ENCODE peak calls at places on chromosome 1, in four cellular contexts. Z is SK-N-SH, V is K562, S is GM12878. T is an unnamed sample. For H3K27me3, the result is how much of the 10 kb centered on the place peaks cover.

GRCh38 chr1:202588644-202589189 is 121.5 kb downstream of the SYT2 start:
- DNase-seq in Z (no peak), V (no peak), S (no peak), T (no peak)

GRCh38 chr1:26350701-26351590 is 3.0 kb downstream of the CRYBG2 start:
- DNase-seq in Z (no peak), V (peak), S (no peak), T (peak)

GRCh38 chr1:205907794-205908193 is 35.5 kb downstream of the SLC26A9 start:
- DNase-seq in Z (peak), V (peak), S (no peak), T (peak)

GRCh38 chr1:50531601-50532000 is 108.4 kb upstream of the DMRTA2 start:
- DNase-seq in Z (no peak), V (no peak), S (no peak), T (peak)

GRCh38 chr1:185376840-185377635 is 60.0 kb upstream of the IVNS1ABP start:
- DNase-seq in Z (no peak), V (no peak), S (no peak), T (peak)

GRCh38 chr1:6998267-6998666 is 213.0 kb downstream of the CAMTA1 start:
- DNase-seq in Z (peak), V (no peak), S (no peak), T (no peak)

GRCh38 chr1:28139033-28139712 is 37.3 kb downstream of the PTAFR start:
- DNase-seq in Z (no peak), V (no peak), S (no peak), T (peak)

GRCh38 chr1:8389962-8390535 is 72.1 kb downstream of the SLC45A1 start:
- DNase-seq in Z (no peak), V (no peak), S (no peak), T (no peak)

GRCh38 chr1:72435025-72435424 is 152.7 kb upstream of the NEGR1 start:
- DNase-seq in Z (no peak), V (no peak), S (no peak), T (peak)

GRCh38 chr1:96596226-96596625 is 125.4 kb upstream of the PTBP2 start:
- DNase-seq in Z (peak), V (peak), S (no peak), T (peak)

GRCh38 chr1:59427155-59427554 is 130.3 kb downstream of the FGGY start:
- DNase-seq in Z (no peak), V (peak), S (no peak), T (peak)

GRCh38 chr1:227759345-227760300 is 24.4 kb downstream of the SNAP47 start:
- DNase-seq in Z (no peak), V (no peak), S (no peak), T (peak)

GRCh38 chr1:41811051-41811795 is 107.5 kb downstream of the HIVEP3 start:
- DNase-seq in Z (no peak), V (no peak), S (no peak), T (peak)

GRCh38 chr1:165481820-165482532 is 37.0 kb upstream of the RXRG start:
- DNase-seq in Z (no peak), V (no peak), S (no peak), T (peak)

DNA sequence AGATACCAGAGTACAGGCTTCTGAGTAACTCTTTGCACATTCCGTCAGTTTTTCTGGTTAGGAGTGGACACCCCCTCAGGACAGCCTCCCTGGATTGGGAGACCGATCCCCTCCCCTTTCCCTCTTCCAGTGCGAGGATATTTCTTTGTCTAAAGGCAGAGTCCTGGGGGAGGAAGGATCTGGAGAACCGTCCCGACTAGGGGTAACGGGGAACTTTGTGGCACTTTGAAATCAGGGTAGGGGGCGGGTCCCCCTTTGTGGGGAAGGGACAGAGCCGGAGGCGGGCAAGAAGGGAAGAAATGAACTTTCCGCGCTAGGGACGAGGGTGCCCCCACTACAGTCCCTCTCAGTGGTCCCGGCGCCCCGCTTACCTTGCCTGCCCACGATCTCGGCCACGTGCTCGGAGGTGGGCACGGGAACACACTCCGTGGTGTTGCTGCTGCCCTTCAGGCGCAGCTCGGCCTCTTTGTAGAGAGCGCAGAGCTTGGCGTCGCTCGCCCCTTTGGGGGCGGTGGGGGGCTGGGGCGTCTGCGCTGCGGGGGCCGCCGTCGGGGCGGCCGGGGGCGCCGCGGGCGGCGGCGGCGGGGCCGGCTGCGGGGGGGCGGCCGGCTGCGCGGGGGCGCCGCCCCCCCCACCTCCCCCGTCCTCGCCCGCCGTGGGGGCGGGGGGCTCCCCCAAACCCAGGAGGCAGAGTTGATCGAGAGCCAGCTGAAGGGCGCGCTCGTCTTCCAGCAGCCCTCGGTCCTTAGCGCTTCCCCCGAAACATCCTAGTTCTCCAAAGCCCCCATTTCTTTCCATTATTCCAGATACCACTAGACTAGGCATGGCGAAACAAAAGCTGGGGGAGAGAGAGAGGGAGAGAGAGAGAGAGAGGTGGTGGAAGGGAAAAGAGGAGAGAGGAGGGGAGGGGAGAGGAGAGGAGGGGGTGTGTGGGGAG is 823 bp downstream of the MEX3A start:
- DNase-seq in Z (peak), V (peak), S (no peak), T (peak)
- TF ChIP-seq SMC3 in Z (no peak), V (no peak), S (no peak), T (no peak)

DNA sequence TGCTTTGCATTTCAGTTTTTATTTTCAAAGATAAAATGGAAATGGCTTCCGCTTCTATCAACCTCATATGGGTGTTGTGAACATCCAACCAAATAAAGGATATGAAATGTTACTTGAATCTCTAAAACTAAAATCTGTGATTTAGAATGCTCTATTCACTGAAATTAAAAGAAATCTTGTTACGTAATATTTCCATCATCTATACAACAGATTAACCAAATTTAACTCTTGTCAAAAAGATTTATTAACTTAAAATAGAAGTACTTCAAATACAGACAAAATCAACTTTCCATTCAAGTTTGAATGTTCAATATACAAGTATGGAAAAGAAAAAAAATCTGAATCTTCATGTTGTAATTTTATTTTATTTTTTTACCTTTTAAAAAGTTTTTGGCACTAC is 18.7 kb downstream of the PRPF38A start:
- DNase-seq in Z (no peak), V (no peak), S (no peak), T (no peak)
- H3K27me3 ChIP-seq in Z (under half), V (under half), S (under half), T (under half)

GRCh38 chr1:75330633-75331032 is 196.4 kb downstream of the LHX8 start:
- DNase-seq in Z (no peak), V (no peak), S (no peak), T (no peak)

GRCh38 chr1:75327395-75327794 is 193.2 kb downstream of the LHX8 start:
- DNase-seq in Z (no peak), V (no peak), S (no peak), T (no peak)

DNA sequence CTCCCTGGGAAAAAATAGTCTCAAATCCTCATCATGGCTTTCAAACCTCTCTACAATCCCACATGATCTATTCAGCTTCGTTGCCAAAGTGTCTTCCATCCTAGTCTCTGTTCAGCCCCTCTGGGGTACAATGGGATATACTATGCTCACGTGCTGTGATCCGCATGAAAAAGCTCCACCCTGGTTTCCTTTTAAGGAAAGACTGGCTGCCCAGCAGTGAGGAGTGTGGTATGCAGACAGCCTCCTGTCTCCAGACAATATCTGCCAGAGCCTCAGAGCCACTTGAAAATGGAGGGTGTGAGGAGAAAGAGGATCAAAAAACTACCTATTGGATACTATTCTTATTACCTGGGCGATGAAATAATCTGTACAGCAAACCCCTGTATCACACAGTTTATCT is 194.5 kb downstream of the LHX8 start:
- DNase-seq in Z (no peak), V (no peak), S (no peak), T (no peak)
- TF ChIP-seq RCOR1 in Z (no peak), V (no peak), S (no peak), T (no peak)

GRCh38 chr1:65512967-65513777 is 92.7 kb downstream of the LEPR start:
- DNase-seq in Z (no peak), V (no peak), S (no peak), T (peak)
- TF ChIP-seq SMC3 in Z (no peak), V (no peak), S (no peak), T (no peak)

T was measured in IMR-90.